ENCODE peak calls at places on chromosomes 6 and 20, in ten cellular contexts. One of them, this sample, is unnamed.

GRCh38 chr6:138541793-138542481 is 42.6 kb upstream of the NHSL1 start:
- DNase-seq in activated T-helper 1 cell treated with Interleukin-2 at 50 U/mL for 16 hours: no peak
- DNase-seq in left cardiac atrium: no peak
- DNase-seq in sciatic nerve: no peak
- DNase-seq in OCI-M1: no peak
- DNase-seq in sigmoid colon: no peak
- DNase-seq in stimulated activated CD4-positive, alpha-beta T cell treated with anti-CD3 and anti-CD28 coated beads, Interleukin-1b, Interleukin-23, amount 100 ng/mL, for 24 hours: no peak
- DNase-seq in stimulated activated CD8-positive, alpha-beta memory T cell treated with anti-CD3 and anti-CD28 coated beads, Interleukin-2, amount 100 ng/mL, for 1 hour: no peak
- DNase-seq in amniotic epithelial cell: peak
- DNase-seq in A549: no peak
- DNase-seq in this sample: no peak

GRCh38 chr20:41150664-41151063 is 13.3 kb downstream of the PLCG1 start:
- DNase-seq in activated T-helper 1 cell treated with Interleukin-2 at 50 U/mL for 16 hours: no peak
- DNase-seq in left cardiac atrium: no peak
- DNase-seq in sciatic nerve: no peak
- DNase-seq in OCI-M1: peak
- DNase-seq in sigmoid colon: no peak
- DNase-seq in stimulated activated CD4-positive, alpha-beta T cell treated with anti-CD3 and anti-CD28 coated beads, Interleukin-1b, Interleukin-23, amount 100 ng/mL, for 24 hours: no peak
- DNase-seq in stimulated activated CD8-positive, alpha-beta memory T cell treated with anti-CD3 and anti-CD28 coated beads, Interleukin-2, amount 100 ng/mL, for 1 hour: no peak
- DNase-seq in amniotic epithelial cell: no peak
- DNase-seq in A549: no peak
- DNase-seq in this sample: no peak

GRCh38 chr6:37190159-37190535 is 20.2 kb downstream of the PIM1 start:
- DNase-seq in activated T-helper 1 cell treated with Interleukin-2 at 50 U/mL for 16 hours: no peak
- DNase-seq in left cardiac atrium: no peak
- DNase-seq in sciatic nerve: no peak
- DNase-seq in OCI-M1: peak
- DNase-seq in sigmoid colon: no peak
- DNase-seq in stimulated activated CD4-positive, alpha-beta T cell treated with anti-CD3 and anti-CD28 coated beads, Interleukin-1b, Interleukin-23, amount 100 ng/mL, for 24 hours: no peak
- DNase-seq in stimulated activated CD8-positive, alpha-beta memory T cell treated with anti-CD3 and anti-CD28 coated beads, Interleukin-2, amount 100 ng/mL, for 1 hour: no peak
- DNase-seq in amniotic epithelial cell: peak
- DNase-seq in A549: no peak
- DNase-seq in this sample: no peak

GRCh38 chr20:12638633-12639360 is 370.0 kb upstream of the SPTLC3 start:
- DNase-seq in activated T-helper 1 cell treated with Interleukin-2 at 50 U/mL for 16 hours: no peak
- DNase-seq in left cardiac atrium: no peak
- DNase-seq in sciatic nerve: no peak
- DNase-seq in OCI-M1: no peak
- DNase-seq in sigmoid colon: no peak
- DNase-seq in stimulated activated CD4-positive, alpha-beta T cell treated with anti-CD3 and anti-CD28 coated beads, Interleukin-1b, Interleukin-23, amount 100 ng/mL, for 24 hours: no peak
- DNase-seq in stimulated activated CD8-positive, alpha-beta memory T cell treated with anti-CD3 and anti-CD28 coated beads, Interleukin-2, amount 100 ng/mL, for 1 hour: no peak
- DNase-seq in amniotic epithelial cell: no peak
- DNase-seq in A549: no peak
- DNase-seq in this sample: peak

GRCh38 chr20:51306521-51307358 is 235.8 kb downstream of the NFATC2 start:
- DNase-seq in activated T-helper 1 cell treated with Interleukin-2 at 50 U/mL for 16 hours: peak
- DNase-seq in left cardiac atrium: peak
- DNase-seq in sciatic nerve: peak
- DNase-seq in OCI-M1: peak
- DNase-seq in sigmoid colon: peak
- DNase-seq in stimulated activated CD4-positive, alpha-beta T cell treated with anti-CD3 and anti-CD28 coated beads, Interleukin-1b, Interleukin-23, amount 100 ng/mL, for 24 hours: peak
- DNase-seq in stimulated activated CD8-positive, alpha-beta memory T cell treated with anti-CD3 and anti-CD28 coated beads, Interleukin-2, amount 100 ng/mL, for 1 hour: peak
- DNase-seq in amniotic epithelial cell: peak
- DNase-seq in A549: peak
- DNase-seq in this sample: peak

GRCh38 chr6:169890049-169890448 is 138.6 kb downstream of the ERMARD start:
- DNase-seq in activated T-helper 1 cell treated with Interleukin-2 at 50 U/mL for 16 hours: no peak
- DNase-seq in left cardiac atrium: no peak
- DNase-seq in sciatic nerve: no peak
- DNase-seq in OCI-M1: no peak
- DNase-seq in sigmoid colon: no peak
- DNase-seq in stimulated activated CD4-positive, alpha-beta T cell treated with anti-CD3 and anti-CD28 coated beads, Interleukin-1b, Interleukin-23, amount 100 ng/mL, for 24 hours: no peak
- DNase-seq in stimulated activated CD8-positive, alpha-beta memory T cell treated with anti-CD3 and anti-CD28 coated beads, Interleukin-2, amount 100 ng/mL, for 1 hour: no peak
- DNase-seq in amniotic epithelial cell: no peak
- DNase-seq in A549: no peak
- DNase-seq in this sample: no peak

GRCh38 chr6:133609404-133610270 is 279.3 kb upstream of the TCF21 start:
- DNase-seq in activated T-helper 1 cell treated with Interleukin-2 at 50 U/mL for 16 hours: no peak
- DNase-seq in left cardiac atrium: no peak
- DNase-seq in sciatic nerve: no peak
- DNase-seq in OCI-M1: peak
- DNase-seq in sigmoid colon: no peak
- DNase-seq in stimulated activated CD4-positive, alpha-beta T cell treated with anti-CD3 and anti-CD28 coated beads, Interleukin-1b, Interleukin-23, amount 100 ng/mL, for 24 hours: no peak
- DNase-seq in stimulated activated CD8-positive, alpha-beta memory T cell treated with anti-CD3 and anti-CD28 coated beads, Interleukin-2, amount 100 ng/mL, for 1 hour: no peak
- DNase-seq in amniotic epithelial cell: peak
- DNase-seq in A549: peak
- DNase-seq in this sample: no peak

GRCh38 chr6:133590814-133591213 is 298.1 kb upstream of the TCF21 start:
- DNase-seq in activated T-helper 1 cell treated with Interleukin-2 at 50 U/mL for 16 hours: no peak
- DNase-seq in left cardiac atrium: no peak
- DNase-seq in sciatic nerve: no peak
- DNase-seq in OCI-M1: peak
- DNase-seq in sigmoid colon: no peak
- DNase-seq in stimulated activated CD4-positive, alpha-beta T cell treated with anti-CD3 and anti-CD28 coated beads, Interleukin-1b, Interleukin-23, amount 100 ng/mL, for 24 hours: no peak
- DNase-seq in stimulated activated CD8-positive, alpha-beta memory T cell treated with anti-CD3 and anti-CD28 coated beads, Interleukin-2, amount 100 ng/mL, for 1 hour: no peak
- DNase-seq in amniotic epithelial cell: peak
- DNase-seq in A549: peak
- DNase-seq in this sample: no peak

GRCh38 chr20:967796-968742 is 34.0 kb downstream of the RSPO4 start:
- DNase-seq in activated T-helper 1 cell treated with Interleukin-2 at 50 U/mL for 16 hours: no peak
- DNase-seq in left cardiac atrium: no peak
- DNase-seq in sciatic nerve: no peak
- DNase-seq in OCI-M1: peak
- DNase-seq in sigmoid colon: no peak
- DNase-seq in stimulated activated CD4-positive, alpha-beta T cell treated with anti-CD3 and anti-CD28 coated beads, Interleukin-1b, Interleukin-23, amount 100 ng/mL, for 24 hours: no peak
- DNase-seq in stimulated activated CD8-positive, alpha-beta memory T cell treated with anti-CD3 and anti-CD28 coated beads, Interleukin-2, amount 100 ng/mL, for 1 hour: no peak
- DNase-seq in amniotic epithelial cell: peak
- DNase-seq in A549: peak
- DNase-seq in this sample: no peak

GRCh38 chr6:90485615-90486277 is 101.1 kb downstream of the MAP3K7 start:
- DNase-seq in activated T-helper 1 cell treated with Interleukin-2 at 50 U/mL for 16 hours: no peak
- DNase-seq in left cardiac atrium: no peak
- DNase-seq in sciatic nerve: no peak
- DNase-seq in OCI-M1: no peak
- DNase-seq in sigmoid colon: no peak
- DNase-seq in stimulated activated CD4-positive, alpha-beta T cell treated with anti-CD3 and anti-CD28 coated beads, Interleukin-1b, Interleukin-23, amount 100 ng/mL, for 24 hours: no peak
- DNase-seq in stimulated activated CD8-positive, alpha-beta memory T cell treated with anti-CD3 and anti-CD28 coated beads, Interleukin-2, amount 100 ng/mL, for 1 hour: no peak
- DNase-seq in amniotic epithelial cell: no peak
- DNase-seq in A549: no peak
- DNase-seq in this sample: no peak

GRCh38 chr20:50554694-50555579 is 44.8 kb downstream of the PTPN1 start:
- DNase-seq in activated T-helper 1 cell treated with Interleukin-2 at 50 U/mL for 16 hours: no peak
- DNase-seq in left cardiac atrium: no peak
- DNase-seq in sciatic nerve: no peak
- DNase-seq in OCI-M1: peak
- DNase-seq in sigmoid colon: no peak
- DNase-seq in stimulated activated CD4-positive, alpha-beta T cell treated with anti-CD3 and anti-CD28 coated beads, Interleukin-1b, Interleukin-23, amount 100 ng/mL, for 24 hours: no peak
- DNase-seq in stimulated activated CD8-positive, alpha-beta memory T cell treated with anti-CD3 and anti-CD28 coated beads, Interleukin-2, amount 100 ng/mL, for 1 hour: no peak
- DNase-seq in amniotic epithelial cell: no peak
- DNase-seq in A549: no peak
- DNase-seq in this sample: no peak

GRCh38 chr6:72974276-72974675 is 251.0 kb downstream of the KHDC1L start:
- DNase-seq in activated T-helper 1 cell treated with Interleukin-2 at 50 U/mL for 16 hours: no peak
- DNase-seq in left cardiac atrium: no peak
- DNase-seq in sciatic nerve: no peak
- DNase-seq in OCI-M1: no peak
- DNase-seq in sigmoid colon: no peak
- DNase-seq in stimulated activated CD4-positive, alpha-beta T cell treated with anti-CD3 and anti-CD28 coated beads, Interleukin-1b, Interleukin-23, amount 100 ng/mL, for 24 hours: no peak
- DNase-seq in stimulated activated CD8-positive, alpha-beta memory T cell treated with anti-CD3 and anti-CD28 coated beads, Interleukin-2, amount 100 ng/mL, for 1 hour: no peak
- DNase-seq in amniotic epithelial cell: no peak
- DNase-seq in A549: no peak
- DNase-seq in this sample: no peak

GRCh38 chr6:79145301-79145700 is 67.2 kb upstream of the PHIP start:
- DNase-seq in activated T-helper 1 cell treated with Interleukin-2 at 50 U/mL for 16 hours: no peak
- DNase-seq in left cardiac atrium: no peak
- DNase-seq in sciatic nerve: no peak
- DNase-seq in OCI-M1: no peak
- DNase-seq in sigmoid colon: no peak
- DNase-seq in stimulated activated CD4-positive, alpha-beta T cell treated with anti-CD3 and anti-CD28 coated beads, Interleukin-1b, Interleukin-23, amount 100 ng/mL, for 24 hours: no peak
- DNase-seq in stimulated activated CD8-positive, alpha-beta memory T cell treated with anti-CD3 and anti-CD28 coated beads, Interleukin-2, amount 100 ng/mL, for 1 hour: no peak
- DNase-seq in amniotic epithelial cell: no peak
- DNase-seq in A549: no peak
- DNase-seq in this sample: no peak

This sample was measured in H1.